ENCODE peak calls at places on chromosome 3, in nine cellular contexts. I, A, K, Z, P, O, D, Y and F are unnamed samples.

GRCh38 chr3:139457066-139457465 is 19.2 kb downstream of the RBP2 start:
- DNase-seq in I (no peak), A (no peak), K (no peak), Z (no peak), P (no peak), O (no peak), D (no peak), Y (no peak), F (no peak)

GRCh38 chr3:6018456-6018855 is 830.9 kb downstream of the EDEM1 start:
- DNase-seq in I (no peak), A (no peak), K (no peak), Z (no peak), P (no peak), O (no peak), D (no peak), Y (no peak), F (no peak)

GRCh38 chr3:53843195-53844177 is 2.7 kb downstream of the CHDH start:
- DNase-seq in I (no peak), A (no peak), K (no peak), Z (no peak), P (no peak), O (no peak), D (no peak), Y (peak), F (no peak)

GRCh38 chr3:41405466-41405865 is 206.2 kb downstream of the CTNNB1 start:
- DNase-seq in I (no peak), A (no peak), K (no peak), Z (no peak), P (no peak), O (no peak), D (no peak), Y (no peak), F (no peak)

GRCh38 chr3:3499987-3500386 is 299.2 kb upstream of the LRRN1 start:
- DNase-seq in I (no peak), A (no peak), K (no peak), Z (no peak), P (no peak), O (no peak), D (no peak), Y (no peak), F (no peak)

GRCh38 chr3:61956236-61956635 is 394.9 kb downstream of the PTPRG start:
- DNase-seq in I (no peak), A (no peak), K (peak), Z (no peak), P (no peak), O (peak), D (no peak), Y (no peak), F (no peak)

GRCh38 chr3:126883241-126883640 is 99.7 kb upstream of the PLXNA1 start:
- DNase-seq in I (no peak), A (no peak), K (no peak), Z (no peak), P (no peak), O (peak), D (peak), Y (no peak), F (no peak)

GRCh38 chr3:42829083-42829627 is 19.9 kb downstream of the ACKR2 start:
- DNase-seq in I (no peak), A (no peak), K (no peak), Z (peak), P (no peak), O (no peak), D (no peak), Y (no peak), F (no peak)

GRCh38 chr3:7562892-7563291 is 702.0 kb downstream of the GRM7 start:
- DNase-seq in I (no peak), A (no peak), K (no peak), Z (no peak), P (no peak), O (no peak), D (no peak), Y (no peak), F (no peak)

GRCh38 chr3:32202496-32202895 is 36.0 kb upstream of the CMTM8 start:
- DNase-seq in I (no peak), A (no peak), K (no peak), Z (no peak), P (no peak), O (no peak), D (no peak), Y (no peak), F (no peak)

GRCh38 chr3:53402323-53402722 is 55.0 kb upstream of the DCP1A start:
- DNase-seq in I (no peak), A (no peak), K (no peak), Z (no peak), P (no peak), O (no peak), D (no peak), Y (no peak), F (no peak)

GRCh38 chr3:42013652-42014442 is 51.9 kb upstream of the ULK4 start:
- DNase-seq in I (peak), A (no peak), K (no peak), Z (peak), P (no peak), O (no peak), D (peak), Y (peak), F (peak)

GRCh38 chr3:172550347-172550943 is 27.2 kb upstream of the TNFSF10 start:
- DNase-seq in I (peak), A (no peak), K (peak), Z (peak), P (no peak), O (peak), D (peak), Y (no peak), F (no peak)

GRCh38 chr3:57596495-57597239 is 477 bp downstream of the ARF4 start:
- DNase-seq in I (peak), A (peak), K (peak), Z (peak), P (peak), O (peak), D (peak), Y (peak), F (peak)

GRCh38 chr3:57587946-57588345 is 9.2 kb downstream of the ARF4 start:
- DNase-seq in I (no peak), A (no peak), K (no peak), Z (no peak), P (no peak), O (no peak), D (no peak), Y (no peak), F (no peak)

GRCh38 chr3:57594144-57594543 is 3.0 kb downstream of the ARF4 start:
- DNase-seq in I (no peak), A (no peak), K (no peak), Z (no peak), P (no peak), O (no peak), D (no peak), Y (no peak), F (no peak)

GRCh38 chr3:57594576-57594975 is 2.6 kb downstream of the ARF4 start:
- DNase-seq in I (no peak), A (no peak), K (no peak), Z (no peak), P (no peak), O (no peak), D (no peak), Y (no peak), F (no peak)

GRCh38 chr3:57592306-57592705 is 4.8 kb downstream of the ARF4 start:
- DNase-seq in I (no peak), A (no peak), K (no peak), Z (no peak), P (no peak), O (no peak), D (no peak), Y (no peak), F (no peak)
- H3K4me3 ChIP-seq in I (no peak), A (no peak), K (no peak), Z (no peak), P (peak), O (peak), D (peak), Y (no peak), F (no peak)

DNA sequence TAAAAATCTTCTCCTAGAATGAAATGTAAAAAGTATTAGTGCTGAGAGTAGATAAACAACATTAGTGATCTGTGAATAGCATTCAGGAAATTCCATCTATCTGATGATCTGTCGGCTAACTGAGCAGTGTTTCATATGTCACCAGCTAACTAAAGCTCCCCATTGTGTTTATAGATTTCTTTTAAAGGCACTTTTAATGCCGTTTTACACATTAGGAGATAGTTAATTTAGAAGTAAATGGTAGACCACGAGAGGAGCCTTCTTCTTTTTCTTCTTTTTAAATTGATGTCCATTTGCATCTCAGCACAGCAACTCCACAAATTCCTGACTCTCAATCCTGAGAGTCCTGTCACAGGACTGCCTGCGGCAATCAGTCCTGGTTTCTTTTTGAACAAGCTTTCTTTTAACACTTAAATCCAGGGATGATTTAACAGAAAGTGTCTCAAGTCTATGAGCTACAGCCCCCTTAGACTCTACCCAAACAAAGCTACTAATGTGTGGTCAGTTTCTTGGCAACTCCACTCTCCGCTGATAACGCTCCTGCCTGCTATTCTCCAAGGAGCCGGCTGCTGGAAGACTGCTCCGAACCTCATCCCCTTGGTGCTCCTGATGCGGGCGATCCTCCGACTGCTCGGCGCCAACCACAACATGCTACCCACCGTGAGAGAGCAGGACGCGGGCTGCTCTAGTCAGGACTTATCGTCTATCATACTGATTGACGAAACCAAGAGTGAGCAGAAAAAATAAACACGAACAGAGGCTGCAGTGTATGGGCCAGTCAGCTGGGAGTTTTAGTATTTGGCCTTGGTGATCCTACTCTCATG is 421.4 kb downstream of the MECOM start:
- DNase-seq in I (no peak), A (peak), K (no peak), Z (peak), P (no peak), O (peak), D (peak), Y (no peak), F (peak)
- H3K4me3 ChIP-seq in I (no peak), A (peak), K (peak), Z (peak), P (peak), O (peak), D (peak), Y (peak), F (peak)

DNA sequence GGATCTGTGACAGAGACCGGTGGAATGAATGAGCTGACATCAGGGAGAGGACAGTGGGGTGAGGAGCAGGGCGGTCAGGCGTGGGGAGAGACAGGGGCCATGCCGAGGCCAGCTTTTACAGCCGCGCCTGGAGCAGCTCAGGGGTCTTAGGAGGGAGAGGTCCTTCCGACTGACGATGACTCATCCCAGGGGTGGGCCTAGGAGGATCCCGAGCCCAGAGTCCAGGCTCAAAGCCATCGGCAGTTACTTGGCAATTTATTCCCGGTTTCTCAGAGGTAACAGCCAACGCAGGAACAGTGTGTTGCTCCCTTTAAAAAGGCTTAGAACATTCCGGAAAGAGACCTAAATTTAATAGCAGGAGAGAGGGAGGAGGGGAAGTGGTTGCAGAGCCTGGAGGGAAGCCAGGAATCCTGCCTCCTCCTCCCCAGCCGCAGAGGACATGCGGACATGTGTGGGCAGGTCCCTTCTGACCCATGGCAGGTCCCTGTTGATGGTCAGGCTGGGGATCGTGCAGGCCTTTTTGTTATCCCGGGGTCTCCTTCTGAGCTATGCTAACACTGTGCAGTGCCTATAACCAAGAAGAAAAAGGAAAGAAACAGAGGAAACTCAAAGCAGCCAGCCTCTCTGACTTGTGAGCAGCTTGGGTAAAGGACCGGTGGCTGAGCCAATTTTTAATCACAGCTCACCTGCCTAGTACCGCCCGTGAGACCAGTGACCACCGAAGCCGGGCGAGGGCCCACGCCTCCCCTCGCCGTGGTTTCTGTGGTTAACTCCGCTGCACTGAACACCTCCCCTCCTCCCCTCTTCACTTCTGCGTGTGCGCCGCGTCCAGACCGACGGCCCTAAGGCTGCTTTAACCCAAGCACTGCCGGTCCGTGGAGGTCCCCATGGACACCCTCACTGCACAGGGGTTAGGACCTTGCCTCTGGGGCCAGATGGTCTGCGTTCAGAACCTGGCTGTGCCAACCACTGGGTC is 392.4 kb upstream of the PROK2 start:
- DNase-seq in I (no peak), A (no peak), K (no peak), Z (peak), P (no peak), O (no peak), D (peak), Y (no peak), F (peak)
- H3K4me3 ChIP-seq in I (no peak), A (no peak), K (peak), Z (no peak), P (peak), O (no peak), D (peak), Y (no peak), F (no peak)

DNA sequence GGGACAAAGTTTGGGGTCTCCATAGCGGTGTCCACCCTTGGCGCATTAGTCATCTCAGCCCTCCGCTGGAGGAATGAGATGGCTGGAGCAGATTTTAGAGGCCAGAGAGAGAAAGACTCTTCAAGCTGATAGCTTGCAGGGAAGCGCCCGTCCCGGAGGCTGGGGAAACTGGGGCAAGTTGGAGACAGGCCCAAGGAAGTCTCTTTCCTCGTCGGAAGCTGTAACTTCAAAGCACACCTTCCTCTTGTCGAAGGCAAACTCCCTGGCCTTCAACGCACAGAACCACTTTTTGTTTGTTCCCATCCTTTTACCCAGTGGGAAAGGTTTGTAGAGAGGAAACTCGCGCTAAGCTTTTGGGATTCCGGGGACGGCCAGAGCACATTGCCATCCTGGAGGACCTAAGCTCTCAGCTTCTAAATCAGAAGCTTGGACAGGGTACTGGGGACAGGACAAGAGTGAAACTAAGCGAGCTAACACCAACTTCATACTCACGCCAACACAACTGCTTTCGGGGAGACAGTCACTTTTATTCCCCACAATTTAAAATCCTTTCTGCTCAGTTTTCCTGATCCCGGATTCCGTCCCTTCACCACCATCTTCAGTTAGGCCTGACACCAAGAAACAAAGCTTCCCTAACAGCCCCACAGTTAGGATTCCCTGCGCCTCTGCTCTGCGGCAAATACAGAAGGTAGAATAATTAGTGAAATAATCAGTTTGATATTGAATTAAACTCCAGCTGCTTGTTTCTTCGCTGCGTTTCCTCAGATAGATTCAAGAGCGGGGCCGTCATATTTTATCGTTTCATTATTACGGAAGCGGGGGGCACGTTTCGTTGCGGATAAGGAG is 1.1 kb upstream of the EOMES start:
- DNase-seq in I (no peak), A (no peak), K (no peak), Z (no peak), P (no peak), O (no peak), D (peak), Y (no peak), F (peak)
- H3K4me3 ChIP-seq in I (peak), A (no peak), K (no peak), Z (no peak), P (peak), O (no peak), D (peak), Y (no peak), F (no peak)

DNA sequence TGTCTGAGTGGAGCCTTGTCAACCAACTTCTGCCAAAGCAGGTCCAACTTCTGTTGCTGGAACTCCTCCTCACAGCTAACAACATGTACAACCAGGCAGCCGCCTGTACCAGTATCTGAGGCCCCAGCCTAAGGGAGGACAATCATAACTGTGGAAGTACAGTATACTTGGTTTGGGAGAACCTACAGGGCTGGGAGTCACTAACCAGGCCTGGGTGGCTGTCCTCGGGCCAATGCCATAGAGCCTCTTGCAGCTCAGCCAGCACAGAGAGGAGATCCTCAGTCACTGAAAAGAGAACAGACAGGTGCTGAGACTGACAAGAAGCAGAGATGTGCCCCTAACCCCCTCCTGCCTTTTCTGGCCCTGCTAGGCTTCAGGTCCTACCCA is 1.2 kb downstream of the DALRD3 start:
- DNase-seq in I (no peak), A (no peak), K (no peak), Z (no peak), P (no peak), O (no peak), D (peak), Y (no peak), F (no peak)
- H3K4me3 ChIP-seq in I (peak), A (peak), K (peak), Z (peak), P (peak), O (peak), D (peak), Y (peak), F (peak)